ENCODE peak calls at places on chromosomes 12 and 14, in nine cellular contexts. One of them, this sample, is unnamed.

GRCh38 chr12:111330800-111331752 is 37.8 kb downstream of the PHETA1 start:
- DNase-seq in head of caudate nucleus: no peak
- DNase-seq in endothelial cell of umbilical vein: peak; percentile 59
- DNase-seq in erythroblast: peak; percentile 45
- DNase-seq in PC-9: no peak
- DNase-seq in AG09319: peak; percentile 15
- DNase-seq in HepG2: peak; percentile 59
- DNase-seq in lower lobe of right lung: no peak
- DNase-seq in HS-27A: no peak
- DNase-seq in this sample: no peak

GRCh38 chr12:70695361-70696023 is 58.3 kb upstream of the PTPRB start:
- DNase-seq in head of caudate nucleus: no peak
- DNase-seq in endothelial cell of umbilical vein: peak; percentile 49
- DNase-seq in erythroblast: no peak
- DNase-seq in PC-9: no peak
- DNase-seq in AG09319: no peak
- DNase-seq in HepG2: no peak
- DNase-seq in lower lobe of right lung: no peak
- DNase-seq in HS-27A: no peak
- DNase-seq in this sample: no peak

GRCh38 chr12:125184213-125184952 is 119.1 kb downstream of the AACS start:
- DNase-seq in head of caudate nucleus: no peak
- DNase-seq in endothelial cell of umbilical vein: no peak
- DNase-seq in erythroblast: peak; percentile 7
- DNase-seq in PC-9: no peak
- DNase-seq in AG09319: no peak
- DNase-seq in HepG2: no peak
- DNase-seq in lower lobe of right lung: no peak
- DNase-seq in HS-27A: no peak
- DNase-seq in this sample: no peak

GRCh38 chr14:47392351-47392750 is 283.1 kb downstream of the MDGA2 start:
- DNase-seq in head of caudate nucleus: no peak
- DNase-seq in endothelial cell of umbilical vein: peak; percentile 61
- DNase-seq in erythroblast: no peak
- DNase-seq in PC-9: no peak
- DNase-seq in AG09319: no peak
- DNase-seq in HepG2: no peak
- DNase-seq in lower lobe of right lung: no peak
- DNase-seq in HS-27A: no peak
- DNase-seq in this sample: no peak

GRCh38 chr12:68788554-68789143 is 19.3 kb upstream of the MDM2 start:
- DNase-seq in head of caudate nucleus: no peak
- DNase-seq in endothelial cell of umbilical vein: no peak
- DNase-seq in erythroblast: no peak
- DNase-seq in PC-9: no peak
- DNase-seq in AG09319: no peak
- DNase-seq in HepG2: no peak
- DNase-seq in lower lobe of right lung: no peak
- DNase-seq in HS-27A: no peak
- DNase-seq in this sample: no peak

GRCh38 chr12:544941-545635 is 85.3 kb downstream of the B4GALNT3 start:
- DNase-seq in head of caudate nucleus: no peak
- DNase-seq in endothelial cell of umbilical vein: peak; percentile 11
- DNase-seq in erythroblast: no peak
- DNase-seq in PC-9: no peak
- DNase-seq in AG09319: no peak
- DNase-seq in HepG2: no peak
- DNase-seq in lower lobe of right lung: no peak
- DNase-seq in HS-27A: no peak
- DNase-seq in this sample: no peak

GRCh38 chr12:93127582-93128331 is 198.7 kb upstream of the EEA1 start:
- DNase-seq in head of caudate nucleus: no peak
- DNase-seq in endothelial cell of umbilical vein: no peak
- DNase-seq in erythroblast: no peak
- DNase-seq in PC-9: no peak
- DNase-seq in AG09319: no peak
- DNase-seq in HepG2: peak; percentile 98
- DNase-seq in lower lobe of right lung: peak; percentile 75
- DNase-seq in HS-27A: no peak
- DNase-seq in this sample: peak; percentile 43

GRCh38 chr14:23577710-23578392 is 739 bp downstream of the JPH4 start:
- DNase-seq in head of caudate nucleus: no peak
- DNase-seq in endothelial cell of umbilical vein: no peak
- DNase-seq in erythroblast: no peak
- DNase-seq in PC-9: no peak
- DNase-seq in AG09319: no peak
- DNase-seq in HepG2: no peak
- DNase-seq in lower lobe of right lung: no peak
- DNase-seq in HS-27A: no peak
- DNase-seq in this sample: no peak

GRCh38 chr14:104265918-104266642 is 127.7 kb downstream of the KIF26A start:
- DNase-seq in head of caudate nucleus: peak; percentile 9
- DNase-seq in endothelial cell of umbilical vein: no peak
- DNase-seq in erythroblast: no peak
- DNase-seq in PC-9: no peak
- DNase-seq in AG09319: no peak
- DNase-seq in HepG2: no peak
- DNase-seq in lower lobe of right lung: peak; percentile 16
- DNase-seq in HS-27A: no peak
- DNase-seq in this sample: no peak

GRCh38 chr14:89186850-89187376 is 230.1 kb downstream of the FOXN3 start:
- DNase-seq in head of caudate nucleus: no peak
- DNase-seq in endothelial cell of umbilical vein: no peak
- DNase-seq in erythroblast: no peak
- DNase-seq in PC-9: no peak
- DNase-seq in AG09319: no peak
- DNase-seq in HepG2: no peak
- DNase-seq in lower lobe of right lung: no peak
- DNase-seq in HS-27A: no peak
- DNase-seq in this sample: peak; percentile 33

GRCh38 chr12:20601668-20602280 is 93.4 kb upstream of the SLCO1C1 start:
- DNase-seq in head of caudate nucleus: no peak
- DNase-seq in endothelial cell of umbilical vein: peak; percentile 75
- DNase-seq in erythroblast: peak; percentile 38
- DNase-seq in PC-9: no peak
- DNase-seq in AG09319: no peak
- DNase-seq in HepG2: peak; percentile 28
- DNase-seq in lower lobe of right lung: no peak
- DNase-seq in HS-27A: peak; percentile 29
- DNase-seq in this sample: no peak

GRCh38 chr12:92297932-92298681 is 152.5 kb upstream of the BTG1 start:
- DNase-seq in head of caudate nucleus: no peak
- DNase-seq in endothelial cell of umbilical vein: no peak
- DNase-seq in erythroblast: no peak
- DNase-seq in PC-9: no peak
- DNase-seq in AG09319: peak; percentile 87
- DNase-seq in HepG2: no peak
- DNase-seq in lower lobe of right lung: no peak
- DNase-seq in HS-27A: peak; percentile 50
- DNase-seq in this sample: no peak

This sample was measured in body of pancreas.